ENCODE peak calls at places on chromosomes 5 and 9, in six cellular contexts. L, A, C, X, P and K are unnamed samples.

GRCh38 chr9:114300153-114300845 is 22.6 kb upstream of the ORM1 start:
- DNase-seq in C (no peak), X (no peak), P (no peak), A (no peak), L (no peak), K (no peak)

GRCh38 chr9:2228132-2228531 is 213.0 kb downstream of the SMARCA2 start:
- DNase-seq in X (peak; percentile 28), L (no peak), A (no peak), P (no peak), C (peak; percentile 17), K (no peak)

GRCh38 chr5:149799119-149799623 is 69.1 kb downstream of the PPARGC1B start:
- DNase-seq in P (no peak), C (no peak), A (no peak), L (no peak), X (peak; percentile 94), K (no peak)

GRCh38 chr5:7995688-7996294 is 126.8 kb downstream of the MTRR start:
- DNase-seq in P (no peak), L (no peak), X (no peak), A (no peak), C (no peak), K (no peak)

GRCh38 chr5:620152-620551 is 8.0 kb downstream of the CEP72 start:
- DNase-seq in C (no peak), A (no peak), L (no peak), X (no peak), P (no peak), K (no peak)

GRCh38 chr5:108898257-108898656 is 150.6 kb downstream of the FER start:
- DNase-seq in P (no peak), A (no peak), L (no peak), C (no peak), X (no peak), K (no peak)

GRCh38 chr5:2582106-2582505 is 169.4 kb downstream of the IRX2 start:
- DNase-seq in A (no peak), X (no peak), P (no peak), C (no peak), L (no peak), K (no peak)

GRCh38 chr5:6545770-6546690 is 86.8 kb downstream of the NSUN2 start:
- DNase-seq in C (no peak), A (no peak), X (no peak), L (no peak), P (peak; percentile 25), K (no peak)

GRCh38 chr5:73759771-73760170 is 133.8 kb downstream of the ARHGEF28 start:
- DNase-seq in C (no peak), A (no peak), L (no peak), P (no peak), X (no peak), K (no peak)

GRCh38 chr9:18824095-18824666 is 208.8 kb downstream of the SAXO1 start:
- DNase-seq in X (peak; percentile 15), L (no peak), P (no peak), C (no peak), A (no peak), K (no peak)

GRCh38 chr5:177005619-177006264 is 837 bp downstream of the UIMC1 start:
- DNase-seq in X (peak; percentile 90), P (peak; percentile 83), A (peak; percentile 50), L (no peak), C (peak; percentile 56), K (peak; percentile 40)

GRCh38 chr5:50856720-50857119 is 190.3 kb downstream of the PARP8 start:
- DNase-seq in C (no peak), X (no peak), A (no peak), P (peak; percentile 30), L (no peak), K (no peak)

GRCh38 chr9:92332577-92333287 is 7.0 kb downstream of the CENPP start:
- DNase-seq in A (no peak), L (no peak), P (no peak), C (no peak), X (peak; percentile 66), K (no peak)

GRCh38 chr5:170896779-170897178 is 35.0 kb downstream of the RANBP17 start:
- DNase-seq in P (peak; percentile 40), C (no peak), L (no peak), X (peak; percentile 66), A (no peak), K (no peak)

GRCh38 chr5:181187500-181188213 is 17.3 kb downstream of the TRIM7 start:
- DNase-seq in L (no peak), X (peak; percentile 89), P (peak; percentile 72), A (no peak), C (peak; percentile 84), K (no peak)

GRCh38 chr9:104927216-104927911 is 591 bp downstream of the ABCA1 start:
- DNase-seq in X (peak; percentile 64), L (peak; percentile 16), C (peak; percentile 55), P (peak; percentile 46), A (no peak), K (no peak)

GRCh38 chr9:14372437-14373318 is 58.7 kb upstream of the NFIB start:
- DNase-seq in L (no peak), C (no peak), P (no peak), A (no peak), X (peak; percentile 86), K (no peak)